ENCODE peak calls at places on chromosomes 16 and 17, in seven cellular contexts. A, K, I, W, X, C and E are unnamed samples.
A peak's percentile ranks its signal among the peaks of the same experiment; 100 is the strongest.

GRCh38 chr17:17798010-17798556 is 38.7 kb downstream of the SREBF1 start:
- DNase-seq in X (no peak), C (no peak), W (no peak), I (no peak), A (no peak), K (no peak), E (peak; percentile 80)

GRCh38 chr16:67258160-67258835 is 9.5 kb downstream of the SLC9A5 start:
- DNase-seq in X (no peak), I (no peak), W (no peak), C (no peak), K (no peak), A (no peak), E (no peak)

GRCh38 chr16:8099586-8099985 is 490.7 kb downstream of the TMEM114 start:
- DNase-seq in C (no peak), W (no peak), K (no peak), X (no peak), A (no peak), I (no peak), E (no peak)

GRCh38 chr16:11350531-11351335 is 5.5 kb downstream of the RMI2 start:
- DNase-seq in W (no peak), X (no peak), K (no peak), C (no peak), I (no peak), A (no peak), E (no peak)

GRCh38 chr16:49701867-49702494 is 153.9 kb downstream of the ZNF423 start:
- DNase-seq in I (no peak), A (peak; percentile 27), K (no peak), W (peak; percentile 63), C (peak; percentile 87), X (peak; percentile 84), E (peak; percentile 26)

GRCh38 chr17:75485688-75486087 is 29.3 kb downstream of the TMEM94 start:
- DNase-seq in I (no peak), W (no peak), A (no peak), K (no peak), X (no peak), C (no peak), E (no peak)

GRCh38 chr17:38844261-38844757 is 9.2 kb downstream of the RPL23 start:
- DNase-seq in X (no peak), A (peak; percentile 41), C (no peak), K (peak; percentile 35), I (no peak), W (peak; percentile 36), E (no peak)

GRCh38 chr17:36469733-36470132 is 16.7 kb upstream of the ZNHIT3 start:
- DNase-seq in C (no peak), A (no peak), K (no peak), W (no peak), I (no peak), X (no peak), E (no peak)

GRCh38 chr17:82170412-82170961 is 42.2 kb downstream of the CCDC57 start:
- DNase-seq in W (no peak), X (no peak), K (no peak), A (no peak), C (no peak), I (no peak), E (peak; percentile 42)

GRCh38 chr17:81075307-81075706 is 40.4 kb downstream of the BAIAP2 start:
- DNase-seq in A (no peak), I (no peak), W (no peak), X (no peak), K (no peak), C (no peak), E (no peak)

GRCh38 chr16:73329363-73330306 is 281.7 kb upstream of the ZFHX3 start:
- DNase-seq in W (no peak), X (no peak), C (no peak), I (no peak), A (peak; percentile 10), K (no peak), E (no peak)

GRCh38 chr16:55207679-55208294 is 116.2 kb upstream of the IRX6 start:
- DNase-seq in A (no peak), W (no peak), X (no peak), C (no peak), K (no peak), I (no peak), E (no peak)

GRCh38 chr16:5633845-5634440 is 536.3 kb upstream of the EEF2KMT start:
- DNase-seq in K (no peak), C (no peak), W (no peak), I (peak; percentile 45), A (no peak), X (no peak), E (no peak)

GRCh38 chr16:76278976-76279375 is 1.8 kb downstream of the CNTNAP4 start:
- DNase-seq in X (no peak), I (no peak), W (no peak), C (no peak), K (no peak), A (no peak), E (no peak)
- TF ChIP-seq CTCF in X (no peak), I (peak; percentile 20), W (no peak), C (no peak), K (no peak), A (no peak), E (no peak)

GRCh38 chr16:29806096-29806579 is at the start of gene MAZ:
- DNase-seq in X (no peak), I (no peak), C (no peak), A (no peak), K (no peak), W (no peak), E (peak; percentile 95)

GRCh38 chr16:29807426-29808218 is 1.3 kb downstream of the MAZ start:
- DNase-seq in A (peak; percentile 93), W (peak; percentile 79), C (peak; percentile 92), X (peak; percentile 88), K (peak; percentile 89), I (no peak), E (peak; percentile 95)

GRCh38 chr16:29805232-29806095 is 865 bp upstream of the MAZ start:
- DNase-seq in W (peak; percentile 95), A (peak; percentile 98), K (peak; percentile 98), C (peak; percentile 99), X (peak; percentile 98), I (peak; percentile 84), E (peak; percentile 98)

GRCh38 chr16:29808219-29808900 is 2.0 kb downstream of the MAZ start:
- DNase-seq in K (no peak), W (no peak), C (no peak), A (no peak), I (no peak), X (peak; percentile 47), E (peak; percentile 81)

DNA sequence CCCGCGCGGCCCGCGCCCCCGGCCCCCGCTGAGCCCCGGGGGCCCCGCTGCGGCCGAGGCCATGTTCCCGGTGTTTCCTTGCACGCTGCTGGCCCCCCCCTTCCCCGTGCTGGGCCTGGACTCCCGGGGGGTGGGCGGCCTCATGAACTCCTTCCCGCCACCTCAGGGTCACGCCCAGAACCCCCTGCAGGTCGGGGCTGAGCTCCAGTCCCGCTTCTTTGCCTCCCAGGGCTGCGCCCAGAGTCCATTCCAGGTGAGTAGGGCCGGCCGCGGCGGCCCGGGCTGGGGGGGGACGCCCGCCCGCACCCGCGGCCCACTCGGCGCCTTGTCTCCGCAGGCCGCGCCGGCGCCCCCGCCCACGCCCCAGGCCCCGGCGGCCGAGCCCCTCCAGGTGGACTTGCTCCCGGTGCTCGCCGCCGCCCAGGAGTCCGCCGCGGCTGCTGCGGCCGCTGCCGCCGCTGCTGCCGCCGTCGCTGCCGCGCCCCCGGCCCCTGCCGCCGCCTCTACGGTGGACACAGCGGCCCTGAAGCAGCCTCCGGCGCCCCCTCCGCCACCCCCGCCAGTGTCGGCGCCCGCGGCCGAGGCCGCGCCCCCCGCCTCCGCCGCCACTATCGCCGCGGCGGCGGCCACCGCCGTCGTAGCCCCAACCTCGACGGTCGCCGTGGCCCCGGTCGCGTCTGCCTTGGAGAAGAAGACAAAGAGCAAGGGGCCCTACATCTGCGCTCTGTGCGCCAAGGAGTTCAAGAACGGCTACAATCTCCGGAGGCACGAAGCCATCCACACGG is 504 bp downstream of the MAZ start:
- DNase-seq in A (peak; percentile 64), K (peak; percentile 44), I (no peak), W (no peak), X (peak; percentile 69), C (no peak), E (peak; percentile 58)
- H3K4me1 ChIP-seq in A (peaks cover 59% of the 10 kb centered on the region), K (peaks cover 61% of the 10 kb centered on the region), I (peaks cover 44% of the 10 kb centered on the region), W (peaks cover 40% of the 10 kb centered on the region), X (peaks cover 18% of the 10 kb centered on the region), C (peaks cover 60% of the 10 kb centered on the region), E (peaks cover 52% of the 10 kb centered on the region)

DNA sequence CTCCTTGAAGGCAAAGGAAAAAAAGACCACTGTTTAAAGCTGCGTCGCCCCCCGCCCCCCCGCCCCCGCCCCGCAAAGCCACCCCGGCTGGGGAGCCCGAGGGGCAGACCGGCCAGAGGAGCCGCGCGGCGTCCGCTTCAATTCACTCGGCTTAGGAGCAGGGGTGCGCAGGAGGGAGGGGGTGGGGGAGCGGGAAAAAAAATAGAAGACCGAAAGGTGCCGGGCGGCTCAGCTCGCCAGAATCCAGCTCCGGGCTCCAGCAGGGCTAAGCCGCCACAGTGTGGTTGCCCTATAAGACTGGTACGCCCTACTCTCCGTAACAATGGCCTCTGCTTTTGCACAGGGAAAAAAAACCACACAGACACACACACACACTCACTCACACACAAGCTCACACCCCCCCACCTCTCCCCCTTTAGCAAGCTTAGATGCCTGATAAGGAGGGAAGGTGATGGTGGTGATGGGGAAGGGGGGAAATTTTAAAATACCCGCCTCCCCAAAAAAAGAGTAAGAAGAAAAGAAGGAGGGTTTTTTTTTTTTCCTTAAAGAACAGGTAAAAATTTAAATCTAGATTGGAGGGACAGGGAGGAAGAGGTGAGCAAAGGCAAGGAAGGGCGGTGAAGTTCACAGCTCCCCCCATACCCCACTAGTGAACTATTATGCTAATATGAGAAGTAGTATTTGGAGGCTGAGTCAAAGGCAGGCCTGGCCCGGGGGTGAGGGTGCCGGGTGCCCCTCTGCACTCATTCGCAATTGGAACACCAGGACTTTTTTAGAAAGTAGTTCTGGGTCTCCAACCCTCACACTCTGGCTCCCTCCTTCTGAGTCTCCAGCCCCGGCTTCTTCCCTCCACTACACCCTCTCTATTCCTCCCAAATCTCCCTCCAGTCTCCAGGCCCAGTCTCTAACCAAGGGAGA is 11.0 kb upstream of the HOXB2 start:
- DNase-seq in W (no peak), A (no peak), C (no peak), X (no peak), K (no peak), I (peak; percentile 83), E (peak; percentile 74)
- TF ChIP-seq EP300 in W (no peak), A (no peak), C (no peak), X (no peak), K (no peak), I (no peak), E (no peak)

DNA sequence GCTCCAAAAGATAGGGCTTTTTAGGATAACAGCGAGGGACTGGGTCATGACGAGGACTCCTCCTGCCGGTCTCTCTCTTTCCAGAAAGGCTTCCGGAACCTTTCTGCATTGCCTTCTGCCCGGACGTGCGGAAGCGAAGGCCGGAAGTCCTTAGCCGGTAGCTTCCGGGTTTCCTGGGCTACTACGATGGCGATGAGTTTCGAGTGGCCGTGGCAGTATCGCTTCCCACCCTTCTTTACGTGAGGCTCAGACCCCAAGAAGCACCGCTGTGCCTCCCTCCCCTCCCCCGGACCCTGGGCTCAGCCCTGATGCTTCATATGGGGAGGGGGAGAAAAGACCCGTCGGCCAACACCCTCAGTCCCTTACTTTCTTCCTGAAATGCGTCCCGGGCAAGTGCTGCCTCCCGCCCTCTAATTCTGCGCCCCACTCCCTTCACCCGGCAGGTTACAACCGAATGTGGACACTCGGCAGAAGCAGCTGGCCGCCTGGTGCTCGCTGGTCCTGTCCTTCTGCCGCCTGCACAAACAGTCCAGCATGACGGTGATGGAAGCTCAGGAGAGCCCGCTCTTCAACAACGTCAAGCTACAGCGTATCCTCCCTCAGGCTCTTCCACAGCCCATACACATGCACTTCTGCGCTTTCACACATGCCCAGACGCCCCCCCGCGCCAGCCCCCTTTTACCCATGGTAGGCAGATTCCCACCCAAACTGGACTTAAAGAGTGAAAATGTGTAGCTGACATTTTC is at the start of gene VPS25:
- DNase-seq in I (peak; percentile 98), C (no peak), A (peak; percentile 84), X (peak; percentile 77), W (peak; percentile 38), K (peak; percentile 80), E (peak; percentile 70)
- TF ChIP-seq CTCF in I (no peak), C (no peak), A (no peak), X (no peak), W (no peak), K (no peak), E (no peak)